ENCODE peak calls at places on chromosomes 13 and 19, in seven cellular contexts. O is left lung, K is MCF 10A, H is astrocyte of the cerebellum, Y is left ventricle myocardium inferior, T is cardiac fibroblast, Q is endothelial cell. P is an unnamed sample.

GRCh38 chr19:36805364-36805763 is 32.8 kb upstream of the ZNF850 start:
- DNase-seq in O (no peak), K (no peak), H (no peak), Y (no peak), T (no peak), Q (no peak), P (no peak)

GRCh38 chr13:63044617-63045016 is 1629.0 kb upstream of the PCDH20 start:
- DNase-seq in O (no peak), K (no peak), H (no peak), Y (no peak), T (no peak), Q (no peak), P (no peak)

GRCh38 chr19:305240-306150 is 14.3 kb upstream of the PLPP2 start:
- DNase-seq in O (no peak), K (no peak), H (no peak), Y (no peak), T (no peak), Q (no peak), P (no peak)

GRCh38 chr19:32570081-32570785 is 10.8 kb upstream of the PDCD5 start:
- DNase-seq in O (no peak), K (peak), H (peak), Y (no peak), T (peak), Q (peak), P (peak)

GRCh38 chr19:17473041-17473440 is 2.7 kb downstream of the SLC27A1 start:
- DNase-seq in O (no peak), K (peak), H (peak), Y (no peak), T (peak), Q (no peak), P (peak)

GRCh38 chr19:11356074-11356397 is 804 bp downstream of the PLPPR2 start:
- DNase-seq in O (no peak), K (no peak), H (no peak), Y (no peak), T (no peak), Q (no peak), P (no peak)

GRCh38 chr19:41880329-41880708 is 2.7 kb upstream of the ARHGEF1 start:
- DNase-seq in O (no peak), K (no peak), H (no peak), Y (no peak), T (no peak), Q (no peak), P (no peak)

GRCh38 chr19:17671906-17672305 is 16.2 kb downstream of the UNC13A start:
- DNase-seq in O (no peak), K (peak), H (no peak), Y (no peak), T (peak), Q (peak), P (peak)

GRCh38 chr19:18768997-18769891 is 21.9 kb downstream of the COMP start:
- DNase-seq in O (peak), K (peak), H (no peak), Y (no peak), T (no peak), Q (no peak), P (no peak)

GRCh38 chr13:42401376-42401775 is 129.4 kb downstream of the AKAP11 start:
- DNase-seq in O (no peak), K (peak), H (no peak), Y (no peak), T (no peak), Q (no peak), P (peak)

GRCh38 chr19:13225973-13226865 is 76.0 kb downstream of the IER2 start:
- DNase-seq in O (no peak), K (no peak), H (no peak), Y (no peak), T (no peak), Q (no peak), P (no peak)

GRCh38 chr13:82720961-82721360 is 1161.3 kb downstream of the SLITRK1 start:
- DNase-seq in O (no peak), K (no peak), H (no peak), Y (no peak), T (no peak), Q (no peak), P (no peak)
- TF ChIP-seq CTCF in O (no peak), K (no peak), H (no peak), Y (no peak), T (no peak), Q (no peak), P (no peak)

DNA sequence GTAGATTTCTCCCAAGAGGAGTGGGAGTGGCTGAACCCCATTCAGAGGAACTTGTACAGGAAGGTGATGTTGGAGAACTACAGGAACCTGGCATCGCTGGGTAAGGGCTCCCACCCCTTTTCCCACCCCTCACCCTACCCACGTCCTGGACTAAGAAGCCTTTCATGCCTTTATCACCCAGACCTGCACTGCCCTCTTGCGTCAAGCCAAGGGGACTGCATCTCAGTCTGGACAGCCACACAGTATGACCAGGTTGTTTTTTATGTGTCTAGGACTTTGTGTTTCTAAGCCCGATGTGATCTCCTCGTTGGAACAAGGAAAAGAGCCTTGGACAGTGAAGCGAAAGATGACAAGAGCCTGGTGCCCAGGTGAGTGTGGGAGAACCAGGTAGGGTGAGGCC is 8.8 kb downstream of the ZFP28 start:
- DNase-seq in O (no peak), K (no peak), H (no peak), Y (no peak), T (no peak), Q (no peak), P (no peak)
- TF ChIP-seq CTCF in O (no peak), K (no peak), H (no peak), Y (no peak), T (peak), Q (no peak), P (no peak)

GRCh38 chr19:56152644-56153043 is 11.6 kb downstream of the ZNF444 start:
- DNase-seq in O (no peak), K (no peak), H (no peak), Y (no peak), T (no peak), Q (no peak), P (no peak)

GRCh38 chr19:56156768-56157167 is 15.7 kb downstream of the ZNF444 start:
- DNase-seq in O (no peak), K (no peak), H (no peak), Y (peak), T (no peak), Q (no peak), P (no peak)

GRCh38 chr19:56153507-56153906 is 12.4 kb downstream of the ZNF444 start:
- DNase-seq in O (no peak), K (no peak), H (no peak), Y (no peak), T (no peak), Q (peak), P (no peak)

GRCh38 chr19:56158170-56158757 is 17.2 kb downstream of the ZNF444 start:
- DNase-seq in O (no peak), K (no peak), H (no peak), Y (no peak), T (no peak), Q (no peak), P (no peak)

DNA sequence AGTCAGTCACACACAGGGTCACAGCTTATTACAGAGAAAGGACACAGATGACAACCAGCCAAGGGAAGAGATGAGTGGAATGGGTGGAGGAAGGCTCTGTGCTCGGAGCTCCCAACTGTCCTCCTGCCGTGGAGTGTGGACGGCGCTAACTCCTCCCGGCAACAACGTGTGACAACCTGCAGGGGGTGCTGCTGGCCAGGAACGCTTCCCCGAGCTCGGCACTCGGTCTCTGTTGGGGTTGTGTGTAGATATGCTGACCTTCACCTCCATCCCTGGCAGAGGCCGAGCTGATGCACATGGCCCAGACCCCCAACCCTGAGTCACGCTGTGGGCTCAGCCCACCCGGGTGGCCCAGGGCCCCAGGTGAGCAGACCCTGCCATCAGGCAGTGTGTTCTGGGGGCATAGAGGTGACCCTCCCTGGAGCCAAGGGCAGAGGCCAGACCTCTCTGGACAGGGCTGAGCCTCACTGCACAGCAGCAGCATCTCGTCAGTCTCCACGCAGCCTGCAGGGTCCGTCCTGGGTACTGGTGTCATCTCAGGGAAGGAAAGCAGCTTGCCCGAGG is 14.1 kb downstream of the ZNF444 start:
- DNase-seq in O (no peak), K (no peak), H (no peak), Y (no peak), T (no peak), Q (peak), P (no peak)
- TF ChIP-seq CTCF in O (peak), K (peak), H (peak), Y (peak), T (peak), Q (peak), P (peak)

GRCh38 chr19:48818234-48818823 is 7.5 kb upstream of the BCAT2 start:
- DNase-seq in O (peak), K (no peak), H (no peak), Y (no peak), T (no peak), Q (no peak), P (no peak)

GRCh38 chr19:48814895-48815294 is 4.1 kb upstream of the BCAT2 start:
- DNase-seq in O (no peak), K (no peak), H (no peak), Y (no peak), T (no peak), Q (no peak), P (no peak)

GRCh38 chr19:48813123-48813911 is 2.5 kb upstream of the BCAT2 start:
- DNase-seq in O (no peak), K (no peak), H (no peak), Y (no peak), T (no peak), Q (no peak), P (no peak)

GRCh38 chr19:48817585-48818124 is 6.8 kb upstream of the BCAT2 start:
- DNase-seq in O (no peak), K (no peak), H (no peak), Y (no peak), T (no peak), Q (no peak), P (peak)

GRCh38 chr19:48815870-48816501 is 5.2 kb upstream of the BCAT2 start:
- DNase-seq in O (no peak), K (no peak), H (no peak), Y (no peak), T (no peak), Q (no peak), P (peak)
- TF ChIP-seq CTCF in O (no peak), K (no peak), H (no peak), Y (peak), T (no peak), Q (no peak), P (peak)

GRCh38 chr13:71240906-71241305 is 626.1 kb downstream of the DACH1 start:
- DNase-seq in O (no peak), K (peak), H (peak), Y (no peak), T (peak), Q (no peak), P (peak)
- TF ChIP-seq CTCF in O (no peak), K (peak), H (peak), Y (peak), T (peak), Q (no peak), P (peak)

GRCh38 chr13:94758571-94758970 is 46.2 kb upstream of the SOX21 start:
- DNase-seq in O (no peak), K (no peak), H (no peak), Y (no peak), T (no peak), Q (no peak), P (no peak)
- TF ChIP-seq CTCF in O (no peak), K (no peak), H (no peak), Y (no peak), T (no peak), Q (no peak), P (no peak)

DNA sequence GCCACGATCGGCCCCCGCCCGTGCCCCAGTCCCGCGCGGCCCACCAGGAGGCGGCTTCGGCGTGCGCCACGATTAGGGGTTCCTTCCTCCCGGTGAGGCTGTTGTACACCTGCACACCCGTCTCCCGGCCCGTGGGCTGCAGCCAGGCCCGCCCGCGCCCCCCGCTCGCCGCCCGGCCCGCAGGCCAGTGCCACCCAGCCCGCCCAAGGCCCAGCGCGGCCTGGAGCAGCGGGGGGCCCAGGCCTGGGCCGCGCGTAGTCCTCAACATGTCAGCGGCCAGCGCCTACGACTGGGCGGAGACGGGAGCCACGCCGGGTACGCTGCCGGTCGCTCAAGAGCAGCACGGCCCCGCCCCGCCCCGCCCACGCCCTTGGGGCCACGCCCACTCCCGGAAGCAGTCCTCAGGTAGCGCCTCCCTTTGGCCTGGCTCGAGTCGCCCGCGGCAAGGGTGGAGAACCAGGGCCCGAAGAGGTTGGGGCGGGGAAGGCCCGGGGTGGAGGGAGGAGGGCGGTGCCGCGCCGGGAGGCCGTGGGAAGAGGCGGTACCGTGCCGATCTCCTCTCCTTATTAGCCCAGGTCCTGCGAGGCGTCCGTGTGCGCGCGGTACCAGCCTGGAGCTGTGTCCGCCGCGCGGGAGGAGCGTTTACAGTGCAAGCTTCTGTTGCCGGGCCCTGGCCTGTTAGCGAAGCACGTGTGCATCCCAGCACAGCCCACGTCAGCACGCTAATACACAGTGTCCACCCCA is at the start of gene CARS2:
- DNase-seq in O (peak), K (peak), H (peak), Y (peak), T (peak), Q (peak), P (peak)
- TF ChIP-seq CTCF in O (no peak), K (no peak), H (no peak), Y (peak), T (no peak), Q (no peak), P (no peak)